ENCODE peak calls at places on chromosome 16, in six cellular contexts. G, Q, W, X, Z and T are unnamed samples.

GRCh38 chr16:58022601-58023371 is 2.8 kb upstream of the MMP15 start:
- DNase-seq in G (no peak), Q (no peak), W (no peak), X (no peak), Z (no peak), T (no peak)

GRCh38 chr16:84650062-84650991 is 2.0 kb downstream of the KLHL36 start:
- DNase-seq in G (peak), Q (no peak), W (no peak), X (no peak), Z (no peak), T (no peak)

GRCh38 chr16:56989988-56990387 is 631 bp downstream of the NLRC5 start:
- DNase-seq in G (no peak), Q (no peak), W (no peak), X (no peak), Z (no peak), T (no peak)

GRCh38 chr16:89909777-89910716 is 8.6 kb upstream of the MC1R start:
- DNase-seq in G (peak), Q (peak), W (no peak), X (peak), Z (no peak), T (peak)

GRCh38 chr16:19085679-19086200 is 18.3 kb downstream of the COQ7 start:
- DNase-seq in G (no peak), Q (no peak), W (no peak), X (peak), Z (no peak), T (no peak)

GRCh38 chr16:50575743-50576142 is 27.5 kb downstream of the NKD1 start:
- DNase-seq in G (no peak), Q (no peak), W (no peak), X (no peak), Z (no peak), T (no peak)

GRCh38 chr16:84637709-84638108 is 10.6 kb upstream of the KLHL36 start:
- DNase-seq in G (no peak), Q (no peak), W (no peak), X (no peak), Z (no peak), T (no peak)

GRCh38 chr16:72786606-72787005 is 261.3 kb downstream of the ZFHX3 start:
- DNase-seq in G (no peak), Q (no peak), W (no peak), X (no peak), Z (no peak), T (no peak)

GRCh38 chr16:20853981-20854620 is 46.1 kb downstream of the DCUN1D3 start:
- DNase-seq in G (no peak), Q (no peak), W (no peak), X (no peak), Z (no peak), T (no peak)

GRCh38 chr16:19005561-19006445 is 22.1 kb downstream of the TMC7 start:
- DNase-seq in G (peak), Q (no peak), W (peak), X (no peak), Z (no peak), T (no peak)

GRCh38 chr16:89266521-89267134 is 49.1 kb downstream of the ZNF778 start:
- DNase-seq in G (no peak), Q (no peak), W (no peak), X (no peak), Z (no peak), T (no peak)

GRCh38 chr16:64307431-64307830 is 814.4 kb downstream of the CDH11 start:
- DNase-seq in G (no peak), Q (no peak), W (no peak), X (no peak), Z (no peak), T (no peak)

GRCh38 chr16:67389911-67390815 is 3.1 kb downstream of the TPPP3 start:
- DNase-seq in G (no peak), Q (no peak), W (no peak), X (no peak), Z (no peak), T (no peak)

GRCh38 chr16:69119536-69119935 is 12.9 kb downstream of the CHTF8 start:
- DNase-seq in G (no peak), Q (no peak), W (no peak), X (no peak), Z (no peak), T (no peak)

GRCh38 chr16:67666032-67666537 is 465 bp downstream of the ENKD1 start:
- DNase-seq in G (peak), Q (no peak), W (no peak), X (peak), Z (no peak), T (no peak)

GRCh38 chr16:68281368-68282063 is 17.2 kb downstream of the SLC7A6 start:
- DNase-seq in G (peak), Q (no peak), W (no peak), X (no peak), Z (no peak), T (no peak)

GRCh38 chr16:49931931-49932330 is 76.0 kb upstream of the ZNF423 start:
- DNase-seq in G (no peak), Q (no peak), W (no peak), X (no peak), Z (no peak), T (no peak)

GRCh38 chr16:52572656-52573055 is 25.7 kb upstream of the TOX3 start:
- DNase-seq in G (peak), Q (no peak), W (no peak), X (no peak), Z (no peak), T (no peak)

GRCh38 chr16:84284168-84284722 is 10.4 kb upstream of the WFDC1 start:
- DNase-seq in G (peak), Q (no peak), W (no peak), X (peak), Z (no peak), T (no peak)

GRCh38 chr16:49193596-49193995 is 88.0 kb downstream of the CBLN1 start:
- DNase-seq in G (no peak), Q (no peak), W (no peak), X (no peak), Z (no peak), T (no peak)

GRCh38 chr16:12898556-12898955 is 2.8 kb upstream of the SHISA9 start:
- DNase-seq in G (no peak), Q (no peak), W (no peak), X (no peak), Z (no peak), T (no peak)

GRCh38 chr16:10242916-10243315 is 60.7 kb upstream of the GRIN2A start:
- DNase-seq in G (no peak), Q (no peak), W (no peak), X (no peak), Z (peak), T (no peak)

GRCh38 chr16:89623511-89624232 is 10.2 kb downstream of the DPEP1 start:
- DNase-seq in G (peak), Q (no peak), W (no peak), X (no peak), Z (no peak), T (no peak)

GRCh38 chr16:5730783-5731182 is 633.2 kb upstream of the EEF2KMT start:
- DNase-seq in G (no peak), Q (no peak), W (no peak), X (no peak), Z (no peak), T (no peak)

GRCh38 chr16:16172991-16173390 is 50.3 kb downstream of the ABCC6 start:
- DNase-seq in G (no peak), Q (no peak), W (no peak), X (no peak), Z (no peak), T (no peak)

GRCh38 chr16:58031016-58031800 is 5.7 kb downstream of the MMP15 start:
- DNase-seq in G (no peak), Q (no peak), W (no peak), X (no peak), Z (no peak), T (no peak)

GRCh38 chr16:66007717-66008116 is 358.8 kb upstream of the CDH5 start:
- DNase-seq in G (no peak), Q (no peak), W (no peak), X (no peak), Z (no peak), T (no peak)

GRCh38 chr16:87464691-87465300 is 28.0 kb downstream of the ZCCHC14 start:
- DNase-seq in G (no peak), Q (peak), W (no peak), X (peak), Z (no peak), T (no peak)
- TF ChIP-seq POLR2A in G (no peak), Q (no peak), W (no peak), X (no peak), Z (no peak), T (no peak)

GRCh38 chr16:30946671-30947532 is 2.0 kb upstream of the ORAI3 start:
- DNase-seq in G (no peak), Q (no peak), W (no peak), X (no peak), Z (no peak), T (no peak)

GRCh38 chr16:30948956-30949654 is at the start of gene ORAI3:
- DNase-seq in G (no peak), Q (peak), W (no peak), X (peak), Z (no peak), T (peak)

GRCh38 chr16:30949655-30950515 is 1.0 kb downstream of the ORAI3 start:
- DNase-seq in G (peak), Q (no peak), W (no peak), X (peak), Z (peak), T (no peak)

GRCh38 chr16:30947533-30948086 is 1.3 kb upstream of the ORAI3 start:
- DNase-seq in G (no peak), Q (no peak), W (no peak), X (no peak), Z (no peak), T (no peak)

GRCh38 chr16:30948087-30948955 is 547 bp upstream of the ORAI3 start:
- DNase-seq in G (peak), Q (peak), W (peak), X (peak), Z (no peak), T (no peak)
- TF ChIP-seq POLR2AphosphoS5 in G (no peak), Q (no peak), W (peak), X (no peak), Z (no peak), T (no peak)

GRCh38 chr16:88195021-88195581 is 187.7 kb upstream of the ZNF469 start:
- DNase-seq in G (no peak), Q (no peak), W (no peak), X (no peak), Z (no peak), T (no peak)
- TF ChIP-seq TAF1 in G (no peak), Q (no peak), W (no peak), X (no peak), Z (no peak), T (no peak)

DNA sequence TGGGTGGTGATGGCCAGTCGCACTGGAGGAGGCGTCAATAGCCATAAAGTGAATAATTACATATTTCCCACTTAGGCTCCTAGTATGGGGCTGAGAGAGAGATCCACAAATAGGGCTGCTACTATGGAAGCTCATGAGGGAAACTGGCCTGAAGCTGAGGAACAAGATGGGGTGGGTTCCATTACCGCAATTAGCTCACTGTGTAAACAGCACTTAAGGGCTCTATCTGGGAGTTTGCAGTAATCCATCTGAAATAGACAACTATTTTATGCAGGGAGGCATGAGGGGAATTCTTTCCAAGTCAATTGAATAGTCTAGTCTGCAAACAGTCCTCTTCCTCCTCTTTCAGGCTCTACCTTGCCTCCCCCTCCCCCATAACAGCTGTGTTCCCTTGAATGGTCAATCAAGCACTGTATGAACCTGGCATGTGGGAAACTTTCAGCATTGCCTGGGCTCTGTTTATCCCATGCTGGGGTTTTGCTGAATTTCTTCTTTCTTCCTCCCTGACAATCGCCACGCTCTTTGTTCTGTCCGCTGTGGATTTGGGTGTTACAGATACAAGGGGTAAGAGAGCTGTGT is 56.1 kb upstream of the MAF start:
- DNase-seq in G (no peak), Q (no peak), W (no peak), X (no peak), Z (no peak), T (no peak)
- TF ChIP-seq POLR2A in G (no peak), Q (no peak), W (no peak), X (no peak), Z (no peak), T (no peak)

GRCh38 chr16:2535644-2536021 is 2.2 kb upstream of the PDPK1 start:
- DNase-seq in G (no peak), Q (no peak), W (no peak), X (no peak), Z (no peak), T (no peak)

GRCh38 chr16:2531696-2532493 is 687 bp upstream of the CEMP1 start:
- DNase-seq in G (peak), Q (peak), W (peak), X (peak), Z (peak), T (peak)

GRCh38 chr16:2533912-2534311 is 2.7 kb upstream of the CEMP1 start:
- DNase-seq in G (no peak), Q (no peak), W (no peak), X (no peak), Z (no peak), T (no peak)

GRCh38 chr16:2532494-2533141 is 1.4 kb upstream of the CEMP1 start:
- DNase-seq in G (peak), Q (no peak), W (no peak), X (peak), Z (peak), T (peak)

DNA sequence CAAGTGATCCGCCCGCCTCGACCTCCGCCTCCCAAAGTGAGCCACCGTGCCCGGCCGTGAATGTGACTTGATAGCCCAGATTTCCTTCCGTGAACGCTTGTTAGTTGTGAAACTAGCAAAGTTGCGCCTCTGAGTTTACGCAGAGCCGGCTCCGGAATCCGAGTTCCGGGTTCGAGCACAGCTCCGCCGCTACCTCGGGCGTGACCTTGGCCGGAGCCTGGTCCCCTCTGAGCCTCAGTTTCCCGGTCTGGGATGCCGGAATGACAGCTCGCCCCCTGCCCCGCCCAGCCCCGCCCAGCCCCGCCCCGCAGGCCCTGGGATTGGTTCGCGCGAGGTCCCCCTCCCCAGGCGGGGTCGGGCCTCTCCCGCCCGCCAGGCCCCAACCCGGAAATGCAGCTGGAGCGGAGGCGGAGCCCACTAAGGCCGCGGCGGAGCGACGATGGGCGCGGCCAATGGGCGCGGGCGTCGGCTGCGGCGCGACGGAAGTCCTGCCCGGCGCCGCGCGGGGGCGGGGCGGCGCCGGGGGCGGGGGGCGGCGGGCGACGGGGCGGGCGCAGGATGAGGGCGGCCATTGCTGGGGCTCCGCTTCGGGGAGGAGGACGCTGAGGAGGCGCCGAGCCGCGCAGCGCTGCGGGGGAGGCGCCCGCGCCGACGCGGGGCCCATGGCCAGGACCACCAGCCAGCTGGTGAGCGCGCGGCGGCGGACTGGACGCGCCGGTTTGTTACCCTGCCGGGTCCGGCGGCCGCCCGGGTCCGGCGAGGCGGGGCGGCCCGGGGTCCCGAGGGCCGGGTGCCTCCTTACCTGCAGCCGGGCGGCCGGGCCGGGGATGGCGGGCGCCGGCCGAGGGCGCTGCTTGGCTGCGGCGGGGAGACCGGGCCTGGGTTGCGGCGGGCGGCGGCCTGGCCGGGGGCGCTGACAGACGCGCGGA is at the start of gene PDPK1:
- DNase-seq in G (peak), Q (peak), W (peak), X (peak), Z (peak), T (peak)
- TF ChIP-seq POLR2AphosphoS5 in G (no peak), Q (no peak), W (peak), X (no peak), Z (peak), T (peak)

GRCh38 chr16:77618951-77619350 is 103.4 kb upstream of the NUDT7 start:
- DNase-seq in G (no peak), Q (no peak), W (no peak), X (no peak), Z (no peak), T (no peak)

GRCh38 chr16:77624085-77624484 is 98.2 kb upstream of the NUDT7 start:
- DNase-seq in G (no peak), Q (no peak), W (no peak), X (no peak), Z (no peak), T (no peak)
- TF ChIP-seq TAF1 in G (no peak), Q (no peak), W (no peak), X (no peak), Z (no peak), T (no peak)

GRCh38 chr16:30515275-30515674 is 11.1 kb downstream of the ZNF768 start:
- DNase-seq in G (no peak), Q (no peak), W (no peak), X (no peak), Z (no peak), T (no peak)
- TF ChIP-seq POLR2A in G (no peak), Q (no peak), W (no peak), X (no peak), Z (no peak), T (no peak)

GRCh38 chr16:11535494-11535893 is 51.2 kb downstream of the LITAF start:
- DNase-seq in G (peak), Q (no peak), W (no peak), X (no peak), Z (no peak), T (no peak)
- TF ChIP-seq POLR2AphosphoS5 in G (no peak), Q (no peak), W (no peak), X (no peak), Z (no peak), T (no peak)

GRCh38 chr16:46822270-46822669 is 8.7 kb downstream of the C16orf87 start:
- DNase-seq in G (no peak), Q (no peak), W (no peak), X (no peak), Z (peak), T (no peak)
- TF ChIP-seq TAF1 in G (no peak), Q (no peak), W (no peak), X (no peak), Z (peak), T (no peak)

GRCh38 chr16:4314532-4315184 is 1.2 kb upstream of the GLIS2 start:
- DNase-seq in G (no peak), Q (no peak), W (no peak), X (no peak), Z (no peak), T (no peak)

GRCh38 chr16:4313563-4314531 is 2.0 kb upstream of the GLIS2 start:
- DNase-seq in G (peak), Q (no peak), W (no peak), X (peak), Z (no peak), T (peak)

GRCh38 chr16:4316103-4316731 is 350 bp downstream of the GLIS2 start:
- DNase-seq in G (no peak), Q (no peak), W (no peak), X (peak), Z (no peak), T (no peak)

GRCh38 chr16:4316732-4317461 is 1.0 kb downstream of the GLIS2 start:
- DNase-seq in G (no peak), Q (no peak), W (no peak), X (no peak), Z (no peak), T (no peak)

DNA sequence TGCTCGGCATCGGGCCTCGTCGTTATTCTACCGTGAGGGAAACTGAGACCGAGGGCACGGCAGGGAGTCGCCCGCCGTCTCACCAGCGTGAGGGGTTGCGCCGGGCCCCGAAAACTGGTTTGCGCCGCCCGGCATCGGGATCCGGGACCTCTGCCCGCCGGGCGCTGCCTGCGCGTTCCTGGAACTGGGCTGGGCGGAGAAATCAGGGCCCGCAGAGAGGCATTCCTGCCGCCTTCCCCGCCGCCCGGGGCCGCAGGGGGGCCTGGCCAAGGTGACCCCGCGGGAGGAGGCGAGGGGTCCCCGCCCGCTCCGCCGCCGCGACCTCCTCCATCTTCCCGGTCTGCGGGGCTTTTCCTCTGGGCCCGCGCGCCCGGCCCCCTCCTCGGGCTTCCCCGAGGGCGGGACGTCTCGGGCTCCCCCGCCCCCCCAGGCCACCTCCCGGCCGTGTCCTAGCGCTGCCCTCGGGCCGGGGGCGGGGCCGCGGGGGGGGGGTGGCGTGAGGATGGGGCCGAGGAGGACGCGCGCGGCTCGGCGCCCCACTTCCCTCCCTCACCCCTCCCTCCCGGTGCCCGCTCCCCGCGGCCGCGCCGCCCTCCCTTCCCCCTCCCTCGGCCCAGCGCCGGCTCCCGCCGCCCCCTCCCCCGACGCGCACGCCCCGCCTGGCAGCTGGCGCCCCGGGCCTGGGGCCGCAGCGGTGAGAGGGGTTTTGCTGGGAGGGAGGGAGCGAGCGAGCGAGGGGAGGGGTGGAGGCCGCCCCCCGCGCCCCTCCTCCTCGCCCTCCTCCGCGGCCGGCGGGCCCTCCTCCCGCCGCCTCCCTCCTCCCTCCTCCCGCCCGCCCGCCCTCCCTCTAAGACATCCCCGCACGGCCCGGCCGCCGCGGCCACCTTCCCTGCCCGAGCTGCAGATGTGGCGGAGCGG is at the start of gene GLIS2:
- DNase-seq in G (no peak), Q (no peak), W (no peak), X (peak), Z (no peak), T (no peak)
- TF ChIP-seq POLR2A in G (no peak), Q (no peak), W (no peak), X (peak), Z (no peak), T (no peak)